ENCODE peak calls at places on chromosomes 3 and 15, in seven cellular contexts. One of them, this sample, is unnamed.

GRCh38 chr15:101554115-101554915 is 64.8 kb upstream of the PCSK6 start:
- DNase-seq in breast epithelium: no peak
- DNase-seq in activated T-helper 2 cell treated with anti-CD3 and anti-CD28 coated beads, Interferon-gamma antibody, Interleukin-2, Interleukin-4, amounts not matched to agents 10 μg/mL and 5 μg/mL and 100 μg/mL, durations not matched to agents 14 hours and 24 hours and 36 hours: no peak
- DNase-seq in sciatic nerve: no peak
- DNase-seq in psoas muscle: no peak
- DNase-seq in cardiac septum: peak; percentile 68
- DNase-seq in GM23338: no peak
- DNase-seq in this sample: peak; percentile 67

GRCh38 chr3:49022751-49023171 is 840 bp downstream of the NDUFAF3 start:
- DNase-seq in cardiac septum: no peak
- DNase-seq in psoas muscle: peak; percentile 53
- DNase-seq in breast epithelium: no peak
- DNase-seq in GM23338: peak; percentile 37
- DNase-seq in sciatic nerve: no peak
- DNase-seq in activated T-helper 2 cell treated with anti-CD3 and anti-CD28 coated beads, Interferon-gamma antibody, Interleukin-2, Interleukin-4, amounts not matched to agents 10 μg/mL and 5 μg/mL and 100 μg/mL, durations not matched to agents 14 hours and 24 hours and 36 hours: no peak
- DNase-seq in this sample: peak; percentile 70

GRCh38 chr15:61099030-61099800 is 129.9 kb downstream of the RORA start:
- DNase-seq in GM23338: no peak
- DNase-seq in cardiac septum: no peak
- DNase-seq in sciatic nerve: no peak
- DNase-seq in activated T-helper 2 cell treated with anti-CD3 and anti-CD28 coated beads, Interferon-gamma antibody, Interleukin-2, Interleukin-4, amounts not matched to agents 10 μg/mL and 5 μg/mL and 100 μg/mL, durations not matched to agents 14 hours and 24 hours and 36 hours: no peak
- DNase-seq in psoas muscle: no peak
- DNase-seq in breast epithelium: no peak
- DNase-seq in this sample: no peak

GRCh38 chr3:36312351-36312750 is 68.0 kb upstream of the STAC start:
- DNase-seq in breast epithelium: no peak
- DNase-seq in psoas muscle: no peak
- DNase-seq in GM23338: no peak
- DNase-seq in activated T-helper 2 cell treated with anti-CD3 and anti-CD28 coated beads, Interferon-gamma antibody, Interleukin-2, Interleukin-4, amounts not matched to agents 10 μg/mL and 5 μg/mL and 100 μg/mL, durations not matched to agents 14 hours and 24 hours and 36 hours: no peak
- DNase-seq in cardiac septum: no peak
- DNase-seq in sciatic nerve: no peak
- DNase-seq in this sample: no peak

GRCh38 chr15:78265752-78266224 is 1.4 kb downstream of the DNAJA4 start:
- DNase-seq in GM23338: no peak
- DNase-seq in cardiac septum: peak; percentile 47
- DNase-seq in sciatic nerve: no peak
- DNase-seq in breast epithelium: no peak
- DNase-seq in activated T-helper 2 cell treated with anti-CD3 and anti-CD28 coated beads, Interferon-gamma antibody, Interleukin-2, Interleukin-4, amounts not matched to agents 10 μg/mL and 5 μg/mL and 100 μg/mL, durations not matched to agents 14 hours and 24 hours and 36 hours: no peak
- DNase-seq in psoas muscle: no peak
- DNase-seq in this sample: no peak

GRCh38 chr15:67188551-67189218 is 65.8 kb downstream of the AAGAB start:
- DNase-seq in psoas muscle: peak; percentile 64
- DNase-seq in GM23338: no peak
- DNase-seq in breast epithelium: no peak
- DNase-seq in activated T-helper 2 cell treated with anti-CD3 and anti-CD28 coated beads, Interferon-gamma antibody, Interleukin-2, Interleukin-4, amounts not matched to agents 10 μg/mL and 5 μg/mL and 100 μg/mL, durations not matched to agents 14 hours and 24 hours and 36 hours: no peak
- DNase-seq in sciatic nerve: peak; percentile 80
- DNase-seq in cardiac septum: peak; percentile 44
- DNase-seq in this sample: peak; percentile 88

GRCh38 chr3:53921296-53921695 is 29.6 kb upstream of the SELENOK start:
- DNase-seq in psoas muscle: no peak
- DNase-seq in breast epithelium: no peak
- DNase-seq in cardiac septum: no peak
- DNase-seq in GM23338: peak; percentile 7
- DNase-seq in sciatic nerve: no peak
- DNase-seq in activated T-helper 2 cell treated with anti-CD3 and anti-CD28 coated beads, Interferon-gamma antibody, Interleukin-2, Interleukin-4, amounts not matched to agents 10 μg/mL and 5 μg/mL and 100 μg/mL, durations not matched to agents 14 hours and 24 hours and 36 hours: no peak
- DNase-seq in this sample: no peak

GRCh38 chr3:17810759-17811158 is 68.3 kb upstream of the TBC1D5 start:
- DNase-seq in sciatic nerve: no peak
- DNase-seq in breast epithelium: no peak
- DNase-seq in cardiac septum: no peak
- DNase-seq in GM23338: peak; percentile 41
- DNase-seq in activated T-helper 2 cell treated with anti-CD3 and anti-CD28 coated beads, Interferon-gamma antibody, Interleukin-2, Interleukin-4, amounts not matched to agents 10 μg/mL and 5 μg/mL and 100 μg/mL, durations not matched to agents 14 hours and 24 hours and 36 hours: no peak
- DNase-seq in psoas muscle: no peak
- DNase-seq in this sample: no peak

GRCh38 chr15:61623746-61624145 is 394.6 kb upstream of the RORA start:
- DNase-seq in sciatic nerve: no peak
- DNase-seq in breast epithelium: no peak
- DNase-seq in cardiac septum: no peak
- DNase-seq in GM23338: no peak
- DNase-seq in psoas muscle: peak; percentile 58
- DNase-seq in activated T-helper 2 cell treated with anti-CD3 and anti-CD28 coated beads, Interferon-gamma antibody, Interleukin-2, Interleukin-4, amounts not matched to agents 10 μg/mL and 5 μg/mL and 100 μg/mL, durations not matched to agents 14 hours and 24 hours and 36 hours: no peak
- DNase-seq in this sample: no peak

GRCh38 chr15:35038655-35039534 is 46.2 kb downstream of the NANOGP8 start:
- DNase-seq in psoas muscle: no peak
- DNase-seq in GM23338: no peak
- DNase-seq in cardiac septum: no peak
- DNase-seq in activated T-helper 2 cell treated with anti-CD3 and anti-CD28 coated beads, Interferon-gamma antibody, Interleukin-2, Interleukin-4, amounts not matched to agents 10 μg/mL and 5 μg/mL and 100 μg/mL, durations not matched to agents 14 hours and 24 hours and 36 hours: no peak
- DNase-seq in breast epithelium: no peak
- DNase-seq in sciatic nerve: no peak
- DNase-seq in this sample: no peak

GRCh38 chr3:107957506-107957905 is 133.3 kb downstream of the CD47 start:
- DNase-seq in psoas muscle: no peak
- DNase-seq in cardiac septum: no peak
- DNase-seq in sciatic nerve: no peak
- DNase-seq in breast epithelium: no peak
- DNase-seq in GM23338: no peak
- DNase-seq in activated T-helper 2 cell treated with anti-CD3 and anti-CD28 coated beads, Interferon-gamma antibody, Interleukin-2, Interleukin-4, amounts not matched to agents 10 μg/mL and 5 μg/mL and 100 μg/mL, durations not matched to agents 14 hours and 24 hours and 36 hours: no peak
- DNase-seq in this sample: no peak

GRCh38 chr3:11671648-11672100 is 28.0 kb upstream of the VGLL4 start:
- DNase-seq in breast epithelium: no peak
- DNase-seq in cardiac septum: no peak
- DNase-seq in GM23338: no peak
- DNase-seq in sciatic nerve: no peak
- DNase-seq in activated T-helper 2 cell treated with anti-CD3 and anti-CD28 coated beads, Interferon-gamma antibody, Interleukin-2, Interleukin-4, amounts not matched to agents 10 μg/mL and 5 μg/mL and 100 μg/mL, durations not matched to agents 14 hours and 24 hours and 36 hours: no peak
- DNase-seq in psoas muscle: no peak
- DNase-seq in this sample: no peak

GRCh38 chr3:194773666-194774455 is 88.2 kb downstream of the FAM43A start:
- DNase-seq in sciatic nerve: no peak
- DNase-seq in breast epithelium: no peak
- DNase-seq in activated T-helper 2 cell treated with anti-CD3 and anti-CD28 coated beads, Interferon-gamma antibody, Interleukin-2, Interleukin-4, amounts not matched to agents 10 μg/mL and 5 μg/mL and 100 μg/mL, durations not matched to agents 14 hours and 24 hours and 36 hours: no peak
- DNase-seq in GM23338: no peak
- DNase-seq in cardiac septum: peak; percentile 55
- DNase-seq in psoas muscle: no peak
- DNase-seq in this sample: peak; percentile 56

GRCh38 chr3:129490273-129490675 is 38.2 kb upstream of the RHO start:
- DNase-seq in cardiac septum: peak; percentile 92
- DNase-seq in GM23338: peak; percentile 89
- DNase-seq in sciatic nerve: peak; percentile 89
- DNase-seq in breast epithelium: peak; percentile 75
- DNase-seq in activated T-helper 2 cell treated with anti-CD3 and anti-CD28 coated beads, Interferon-gamma antibody, Interleukin-2, Interleukin-4, amounts not matched to agents 10 μg/mL and 5 μg/mL and 100 μg/mL, durations not matched to agents 14 hours and 24 hours and 36 hours: peak; percentile 20
- DNase-seq in psoas muscle: peak; percentile 88
- DNase-seq in this sample: peak; percentile 94

GRCh38 chr15:93477188-93477587 is 388.2 kb upstream of the RGMA start:
- DNase-seq in activated T-helper 2 cell treated with anti-CD3 and anti-CD28 coated beads, Interferon-gamma antibody, Interleukin-2, Interleukin-4, amounts not matched to agents 10 μg/mL and 5 μg/mL and 100 μg/mL, durations not matched to agents 14 hours and 24 hours and 36 hours: no peak
- DNase-seq in cardiac septum: no peak
- DNase-seq in GM23338: peak; percentile 91
- DNase-seq in psoas muscle: no peak
- DNase-seq in sciatic nerve: no peak
- DNase-seq in breast epithelium: no peak
- DNase-seq in this sample: no peak

GRCh38 chr15:74833376-74834107 is 7.1 kb downstream of the CPLX3 start:
- DNase-seq in cardiac septum: no peak
- DNase-seq in sciatic nerve: no peak
- DNase-seq in psoas muscle: no peak
- DNase-seq in GM23338: no peak
- DNase-seq in breast epithelium: no peak
- DNase-seq in activated T-helper 2 cell treated with anti-CD3 and anti-CD28 coated beads, Interferon-gamma antibody, Interleukin-2, Interleukin-4, amounts not matched to agents 10 μg/mL and 5 μg/mL and 100 μg/mL, durations not matched to agents 14 hours and 24 hours and 36 hours: no peak
- DNase-seq in this sample: no peak

GRCh38 chr15:96462768-96463167 is 132.3 kb downstream of the NR2F2 start:
- DNase-seq in activated T-helper 2 cell treated with anti-CD3 and anti-CD28 coated beads, Interferon-gamma antibody, Interleukin-2, Interleukin-4, amounts not matched to agents 10 μg/mL and 5 μg/mL and 100 μg/mL, durations not matched to agents 14 hours and 24 hours and 36 hours: no peak
- DNase-seq in cardiac septum: no peak
- DNase-seq in psoas muscle: no peak
- DNase-seq in breast epithelium: no peak
- DNase-seq in sciatic nerve: no peak
- DNase-seq in GM23338: no peak
- DNase-seq in this sample: no peak

GRCh38 chr3:25473246-25473645 is 45.2 kb downstream of the RARB start:
- DNase-seq in sciatic nerve: no peak
- DNase-seq in cardiac septum: no peak
- DNase-seq in breast epithelium: no peak
- DNase-seq in psoas muscle: no peak
- DNase-seq in activated T-helper 2 cell treated with anti-CD3 and anti-CD28 coated beads, Interferon-gamma antibody, Interleukin-2, Interleukin-4, amounts not matched to agents 10 μg/mL and 5 μg/mL and 100 μg/mL, durations not matched to agents 14 hours and 24 hours and 36 hours: no peak
- DNase-seq in GM23338: no peak
- DNase-seq in this sample: peak; percentile 69

GRCh38 chr15:47822066-47822465 is 104.8 kb downstream of the SEMA6D start:
- DNase-seq in psoas muscle: no peak
- DNase-seq in activated T-helper 2 cell treated with anti-CD3 and anti-CD28 coated beads, Interferon-gamma antibody, Interleukin-2, Interleukin-4, amounts not matched to agents 10 μg/mL and 5 μg/mL and 100 μg/mL, durations not matched to agents 14 hours and 24 hours and 36 hours: no peak
- DNase-seq in breast epithelium: no peak
- DNase-seq in cardiac septum: no peak
- DNase-seq in sciatic nerve: no peak
- DNase-seq in GM23338: no peak
- DNase-seq in this sample: no peak

GRCh38 chr15:31261266-31262142 is 65.1 kb upstream of the KLF13 start:
- DNase-seq in cardiac septum: peak; percentile 53
- DNase-seq in breast epithelium: peak; percentile 35
- DNase-seq in activated T-helper 2 cell treated with anti-CD3 and anti-CD28 coated beads, Interferon-gamma antibody, Interleukin-2, Interleukin-4, amounts not matched to agents 10 μg/mL and 5 μg/mL and 100 μg/mL, durations not matched to agents 14 hours and 24 hours and 36 hours: no peak
- DNase-seq in sciatic nerve: peak; percentile 57
- DNase-seq in psoas muscle: peak; percentile 47
- DNase-seq in GM23338: no peak
- DNase-seq in this sample: peak; percentile 66

GRCh38 chr15:101207867-101208288 is 44.0 kb downstream of the CHSY1 start:
- DNase-seq in cardiac septum: peak; percentile 88
- DNase-seq in activated T-helper 2 cell treated with anti-CD3 and anti-CD28 coated beads, Interferon-gamma antibody, Interleukin-2, Interleukin-4, amounts not matched to agents 10 μg/mL and 5 μg/mL and 100 μg/mL, durations not matched to agents 14 hours and 24 hours and 36 hours: no peak
- DNase-seq in psoas muscle: no peak
- DNase-seq in GM23338: no peak
- DNase-seq in sciatic nerve: no peak
- DNase-seq in breast epithelium: no peak
- DNase-seq in this sample: peak; percentile 82

GRCh38 chr3:196985954-196986885 is 17.6 kb upstream of the PIGZ start:
- DNase-seq in sciatic nerve: no peak
- DNase-seq in GM23338: no peak
- DNase-seq in cardiac septum: no peak
- DNase-seq in activated T-helper 2 cell treated with anti-CD3 and anti-CD28 coated beads, Interferon-gamma antibody, Interleukin-2, Interleukin-4, amounts not matched to agents 10 μg/mL and 5 μg/mL and 100 μg/mL, durations not matched to agents 14 hours and 24 hours and 36 hours: no peak
- DNase-seq in psoas muscle: no peak
- DNase-seq in breast epithelium: no peak
- DNase-seq in this sample: peak; percentile 14

GRCh38 chr3:10419637-10420232 is 85.7 kb downstream of the ATP2B2 start:
- DNase-seq in breast epithelium: no peak
- DNase-seq in sciatic nerve: no peak
- DNase-seq in psoas muscle: no peak
- DNase-seq in GM23338: no peak
- DNase-seq in activated T-helper 2 cell treated with anti-CD3 and anti-CD28 coated beads, Interferon-gamma antibody, Interleukin-2, Interleukin-4, amounts not matched to agents 10 μg/mL and 5 μg/mL and 100 μg/mL, durations not matched to agents 14 hours and 24 hours and 36 hours: no peak
- DNase-seq in cardiac septum: no peak
- DNase-seq in this sample: no peak

GRCh38 chr3:58134468-58134867 is 76.3 kb downstream of the DNASE1L3 start:
- DNase-seq in activated T-helper 2 cell treated with anti-CD3 and anti-CD28 coated beads, Interferon-gamma antibody, Interleukin-2, Interleukin-4, amounts not matched to agents 10 μg/mL and 5 μg/mL and 100 μg/mL, durations not matched to agents 14 hours and 24 hours and 36 hours: no peak
- DNase-seq in GM23338: no peak
- DNase-seq in sciatic nerve: no peak
- DNase-seq in breast epithelium: no peak
- DNase-seq in psoas muscle: no peak
- DNase-seq in cardiac septum: no peak
- DNase-seq in this sample: no peak

GRCh38 chr3:13480340-13481318 is 523 bp downstream of the HDAC11 start:
- DNase-seq in psoas muscle: no peak
- DNase-seq in activated T-helper 2 cell treated with anti-CD3 and anti-CD28 coated beads, Interferon-gamma antibody, Interleukin-2, Interleukin-4, amounts not matched to agents 10 μg/mL and 5 μg/mL and 100 μg/mL, durations not matched to agents 14 hours and 24 hours and 36 hours: peak; percentile 26
- DNase-seq in breast epithelium: no peak
- DNase-seq in cardiac septum: no peak
- DNase-seq in sciatic nerve: peak; percentile 76
- DNase-seq in GM23338: peak; percentile 66
- DNase-seq in this sample: peak; percentile 69

GRCh38 chr3:71585891-71586809 is 2.6 kb upstream of the FOXP1 start:
- DNase-seq in GM23338: peak; percentile 44
- DNase-seq in sciatic nerve: no peak
- DNase-seq in cardiac septum: no peak
- DNase-seq in psoas muscle: no peak
- DNase-seq in activated T-helper 2 cell treated with anti-CD3 and anti-CD28 coated beads, Interferon-gamma antibody, Interleukin-2, Interleukin-4, amounts not matched to agents 10 μg/mL and 5 μg/mL and 100 μg/mL, durations not matched to agents 14 hours and 24 hours and 36 hours: no peak
- DNase-seq in breast epithelium: no peak
- DNase-seq in this sample: no peak

GRCh38 chr15:40054056-40054745 is 15.2 kb upstream of the SRP14 start:
- DNase-seq in sciatic nerve: no peak
- DNase-seq in cardiac septum: no peak
- DNase-seq in breast epithelium: no peak
- DNase-seq in activated T-helper 2 cell treated with anti-CD3 and anti-CD28 coated beads, Interferon-gamma antibody, Interleukin-2, Interleukin-4, amounts not matched to agents 10 μg/mL and 5 μg/mL and 100 μg/mL, durations not matched to agents 14 hours and 24 hours and 36 hours: no peak
- DNase-seq in psoas muscle: no peak
- DNase-seq in GM23338: no peak
- DNase-seq in this sample: peak; percentile 64

GRCh38 chr3:76570436-76571057 is 469.4 kb upstream of the ROBO2 start:
- DNase-seq in psoas muscle: no peak
- DNase-seq in GM23338: peak; percentile 54
- DNase-seq in breast epithelium: no peak
- DNase-seq in cardiac septum: no peak
- DNase-seq in activated T-helper 2 cell treated with anti-CD3 and anti-CD28 coated beads, Interferon-gamma antibody, Interleukin-2, Interleukin-4, amounts not matched to agents 10 μg/mL and 5 μg/mL and 100 μg/mL, durations not matched to agents 14 hours and 24 hours and 36 hours: no peak
- DNase-seq in sciatic nerve: no peak
- DNase-seq in this sample: no peak

This sample was measured in sigmoid colon.